ENCODE peak calls at places on chromosome 21, in five cellular contexts. L is brain microvascular endothelial cell; K is NCI-H510A treated with DMSO at 0.1 percent for 48 hours; E is activated CD8-positive, alpha-beta memory T cell treated with anti-CD3 and anti-CD28 coated beads for 1 hour; W is uterus. T is an unnamed sample.

GRCh38 chr21:16211339-16212303 is 481.8 kb downstream of the USP25 start:
- DNase-seq in W (no peak), E (no peak), K (no peak), L (peak), T (no peak)

GRCh38 chr21:36210779-36211659 is 54.4 kb downstream of the DOP1B start:
- DNase-seq in K (no peak), E (no peak), L (no peak), W (no peak), T (no peak)

GRCh38 chr21:34330055-34330454 is 33.8 kb upstream of the KCNE2 start:
- DNase-seq in K (no peak), W (no peak), E (no peak), L (no peak), T (no peak)

GRCh38 chr21:41830764-41831452 is 48.2 kb downstream of the PRDM15 start:
- DNase-seq in W (no peak), L (no peak), E (no peak), K (no peak), T (no peak)

GRCh38 chr21:41135715-41136114 is 32.2 kb upstream of the BACE2 start:
- DNase-seq in L (no peak), K (no peak), E (no peak), W (no peak), T (no peak)

GRCh38 chr21:35113064-35113463 is 64.0 kb upstream of the RUNX1 start:
- DNase-seq in W (no peak), E (no peak), K (no peak), L (peak), T (no peak)

GRCh38 chr21:43292041-43292865 is 123.4 kb downstream of the CRYAA start:
- DNase-seq in K (no peak), E (no peak), W (no peak), L (no peak), T (no peak)

GRCh38 chr21:44939532-44940115 is at the start of gene SLX9:
- DNase-seq in K (peak), E (peak), W (peak), L (no peak), T (peak)

GRCh38 chr21:39484711-39485264 is 33.0 kb downstream of the SH3BGR start:
- DNase-seq in W (no peak), E (no peak), L (no peak), K (no peak), T (no peak)

GRCh38 chr21:38804030-38804616 is 1.6 kb upstream of the ETS2 start:
- DNase-seq in W (no peak), E (no peak), K (no peak), L (peak), T (no peak)

GRCh38 chr21:31566061-31566460 is 93.4 kb upstream of the SOD1 start:
- DNase-seq in E (no peak), L (no peak), W (no peak), K (no peak), T (no peak)

GRCh38 chr21:17427831-17428483 is 84.9 kb upstream of the CXADR start:
- DNase-seq in K (no peak), L (no peak), W (no peak), E (no peak), T (no peak)

GRCh38 chr21:36589352-36589971 is 109.5 kb upstream of the SIM2 start:
- DNase-seq in W (no peak), K (no peak), E (no peak), L (peak), T (peak)

GRCh38 chr21:16590186-16590585 is 860.4 kb downstream of the USP25 start:
- DNase-seq in L (no peak), E (no peak), K (no peak), W (no peak), T (no peak)

GRCh38 chr21:19523731-19524130 is 1120.1 kb upstream of the TMPRSS15 start:
- DNase-seq in W (no peak), E (no peak), K (no peak), L (no peak), T (no peak)

GRCh38 chr21:21156919-21157318 is 158.7 kb downstream of the NCAM2 start:
- DNase-seq in L (no peak), E (no peak), W (no peak), K (no peak), T (no peak)

GRCh38 chr21:26377111-26377694 is 195.9 kb downstream of the CYYR1 start:
- DNase-seq in L (no peak), K (no peak), W (no peak), E (no peak), T (no peak)

GRCh38 chr21:33971492-33972013 is 55.9 kb upstream of the ATP5PO start:
- DNase-seq in K (peak), E (no peak), L (peak), W (no peak), T (no peak)

GRCh38 chr21:45012661-45013270 is 61.6 kb upstream of the ADARB1 start:
- DNase-seq in W (no peak), E (no peak), K (no peak), L (no peak), T (no peak)

GRCh38 chr21:41759214-41759840 is 7.5 kb downstream of the RIPK4 start:
- DNase-seq in E (no peak), K (no peak), W (no peak), L (no peak), T (no peak)

GRCh38 chr21:34004013-34004938 is 69.1 kb upstream of the MRPS6 start:
- DNase-seq in K (no peak), W (peak), E (no peak), L (no peak), T (no peak)

GRCh38 chr21:35648512-35648911 is 411.8 kb downstream of the SETD4 start:
- DNase-seq in L (no peak), E (no peak), K (peak), W (no peak), T (no peak)

GRCh38 chr21:45515241-45516061 is 26.8 kb downstream of the SLC19A1 start:
- DNase-seq in W (no peak), L (no peak), K (no peak), E (no peak), T (no peak)

GRCh38 chr21:46390603-46391545 is 66.9 kb downstream of the PCNT start:
- DNase-seq in W (no peak), K (no peak), L (no peak), E (no peak), T (no peak)

GRCh38 chr21:45015469-45015860 is 58.9 kb upstream of the ADARB1 start:
- DNase-seq in E (no peak), W (peak), K (no peak), L (no peak), T (no peak)

GRCh38 chr21:42939581-42940413 is 14.4 kb upstream of the ERVH48-1 start:
- DNase-seq in L (peak), E (no peak), K (no peak), W (peak), T (peak)

GRCh38 chr21:33300701-33301631 is 23.8 kb upstream of the IFNAR1 start:
- DNase-seq in L (no peak), E (no peak), W (no peak), K (peak), T (no peak)

GRCh38 chr21:34736116-34736870 is 67.5 kb downstream of the CLIC6 start:
- DNase-seq in L (peak), K (no peak), E (no peak), W (no peak), T (no peak)

GRCh38 chr21:36456714-36457399 is 23.1 kb downstream of the CLDN14 start:
- DNase-seq in W (no peak), E (no peak), L (no peak), K (no peak), T (no peak)

GRCh38 chr21:38756746-38757145 is 49.0 kb upstream of the ETS2 start:
- DNase-seq in W (no peak), E (no peak), K (no peak), L (peak), T (no peak)

GRCh38 chr21:37375866-37376574 is 9.4 kb downstream of the DYRK1A start:
- DNase-seq in E (no peak), W (no peak), L (no peak), K (peak), T (no peak)

GRCh38 chr21:41879190-41879998 is at the start of gene PRDM15:
- DNase-seq in L (peak), W (peak), E (peak), K (peak), T (peak)

GRCh38 chr21:36104306-36105300 is 30.3 kb upstream of the CBR3 start:
- DNase-seq in E (peak), W (peak), K (no peak), L (peak), T (peak)

GRCh38 chr21:46056450-46056903 is 41.4 kb upstream of the COL6A2 start:
- DNase-seq in L (peak), W (peak), K (no peak), E (no peak), T (peak)

GRCh38 chr21:36834192-36834591 is 132.3 kb downstream of the HLCS start:
- DNase-seq in L (no peak), W (no peak), K (no peak), E (no peak), T (no peak)